ENCODE peak calls at places on chromosome 1, in nine cellular contexts. One of them, this sample, is unnamed.

GRCh38 chr1:185939142-185939541 is 205.0 kb downstream of the HMCN1 start:
- DNase-seq in thoracic aorta: no peak
- DNase-seq in neuronal stem cell: no peak
- DNase-seq in NCI-H1436: no peak
- DNase-seq in HL-60: no peak
- DNase-seq in GM06990: no peak
- DNase-seq in occipital lobe: no peak
- DNase-seq in AML-193: no peak
- DNase-seq in PC-9: no peak
- DNase-seq in this sample: no peak

GRCh38 chr1:43492816-43493215 is 37.9 kb upstream of the PTPRF start:
- DNase-seq in thoracic aorta: no peak
- DNase-seq in neuronal stem cell: no peak
- DNase-seq in NCI-H1436: no peak
- DNase-seq in HL-60: no peak
- DNase-seq in GM06990: no peak
- DNase-seq in occipital lobe: no peak
- DNase-seq in AML-193: no peak
- DNase-seq in PC-9: no peak
- DNase-seq in this sample: no peak

GRCh38 chr1:158146165-158146564 is 34.5 kb upstream of the CD1D start:
- DNase-seq in thoracic aorta: no peak
- DNase-seq in neuronal stem cell: no peak
- DNase-seq in NCI-H1436: no peak
- DNase-seq in HL-60: no peak
- DNase-seq in GM06990: no peak
- DNase-seq in occipital lobe: no peak
- DNase-seq in AML-193: no peak
- DNase-seq in PC-9: no peak
- DNase-seq in this sample: no peak

GRCh38 chr1:40986929-40987328 is 7.4 kb downstream of the CTPS1 start:
- DNase-seq in thoracic aorta: no peak
- DNase-seq in neuronal stem cell: no peak
- DNase-seq in NCI-H1436: no peak
- DNase-seq in HL-60: no peak
- DNase-seq in GM06990: no peak
- DNase-seq in occipital lobe: no peak
- DNase-seq in AML-193: no peak
- DNase-seq in PC-9: no peak
- DNase-seq in this sample: no peak

GRCh38 chr1:204830671-204831585 is 39.7 kb upstream of the NFASC start:
- DNase-seq in thoracic aorta: no peak
- DNase-seq in neuronal stem cell: no peak
- DNase-seq in NCI-H1436: no peak
- DNase-seq in HL-60: no peak
- DNase-seq in GM06990: no peak
- DNase-seq in occipital lobe: no peak
- DNase-seq in AML-193: no peak
- DNase-seq in PC-9: no peak
- DNase-seq in this sample: no peak

GRCh38 chr1:58065520-58065919 is 481.0 kb downstream of the OMA1 start:
- DNase-seq in thoracic aorta: no peak
- DNase-seq in neuronal stem cell: no peak
- DNase-seq in NCI-H1436: no peak
- DNase-seq in HL-60: no peak
- DNase-seq in GM06990: no peak
- DNase-seq in occipital lobe: no peak
- DNase-seq in AML-193: no peak
- DNase-seq in PC-9: no peak
- DNase-seq in this sample: no peak

GRCh38 chr1:109620396-109620817 is 770 bp downstream of the AMPD2 start:
- DNase-seq in thoracic aorta: no peak
- DNase-seq in neuronal stem cell: no peak
- DNase-seq in NCI-H1436: no peak
- DNase-seq in HL-60: no peak
- DNase-seq in GM06990: no peak
- DNase-seq in occipital lobe: no peak
- DNase-seq in AML-193: no peak
- DNase-seq in PC-9: peak; percentile 45
- DNase-seq in this sample: no peak

GRCh38 chr1:184664042-184664659 is 90.5 kb downstream of the EDEM3 start:
- DNase-seq in thoracic aorta: no peak
- DNase-seq in neuronal stem cell: peak; percentile 80
- DNase-seq in NCI-H1436: peak; percentile 50
- DNase-seq in HL-60: peak; percentile 45
- DNase-seq in GM06990: peak; percentile 62
- DNase-seq in occipital lobe: peak; percentile 78
- DNase-seq in AML-193: no peak
- DNase-seq in PC-9: no peak
- DNase-seq in this sample: no peak

GRCh38 chr1:7084232-7084894 is 299.1 kb downstream of the CAMTA1 start:
- DNase-seq in thoracic aorta: no peak
- DNase-seq in neuronal stem cell: no peak
- DNase-seq in NCI-H1436: no peak
- DNase-seq in HL-60: no peak
- DNase-seq in GM06990: no peak
- DNase-seq in occipital lobe: no peak
- DNase-seq in AML-193: no peak
- DNase-seq in PC-9: no peak
- DNase-seq in this sample: no peak

GRCh38 chr1:186903374-186904129 is 74.8 kb downstream of the PLA2G4A start:
- DNase-seq in thoracic aorta: no peak
- DNase-seq in neuronal stem cell: no peak
- DNase-seq in NCI-H1436: no peak
- DNase-seq in HL-60: peak; percentile 19
- DNase-seq in GM06990: no peak
- DNase-seq in occipital lobe: no peak
- DNase-seq in AML-193: peak; percentile 18
- DNase-seq in PC-9: no peak
- DNase-seq in this sample: no peak

GRCh38 chr1:38043036-38043747 is 3.4 kb downstream of the POU3F1 start:
- DNase-seq in thoracic aorta: no peak
- DNase-seq in neuronal stem cell: no peak
- DNase-seq in NCI-H1436: no peak
- DNase-seq in HL-60: no peak
- DNase-seq in GM06990: no peak
- DNase-seq in occipital lobe: no peak
- DNase-seq in AML-193: no peak
- DNase-seq in PC-9: no peak
- DNase-seq in this sample: no peak

GRCh38 chr1:37056201-37056764 is 22.0 kb upstream of the GRIK3 start:
- DNase-seq in thoracic aorta: no peak
- DNase-seq in neuronal stem cell: no peak
- DNase-seq in NCI-H1436: no peak
- DNase-seq in HL-60: no peak
- DNase-seq in GM06990: no peak
- DNase-seq in occipital lobe: no peak
- DNase-seq in AML-193: no peak
- DNase-seq in PC-9: no peak
- DNase-seq in this sample: peak; percentile 37

GRCh38 chr1:202286622-202287097 is 55.1 kb downstream of the UBE2T start:
- DNase-seq in thoracic aorta: peak; percentile 45
- DNase-seq in neuronal stem cell: no peak
- DNase-seq in NCI-H1436: no peak
- DNase-seq in HL-60: no peak
- DNase-seq in GM06990: no peak
- DNase-seq in occipital lobe: no peak
- DNase-seq in AML-193: no peak
- DNase-seq in PC-9: no peak
- DNase-seq in this sample: no peak

GRCh38 chr1:46180082-46180616 is 3.9 kb upstream of the P3R3URF start:
- DNase-seq in thoracic aorta: no peak
- DNase-seq in neuronal stem cell: no peak
- DNase-seq in NCI-H1436: peak; percentile 26
- DNase-seq in HL-60: no peak
- DNase-seq in GM06990: no peak
- DNase-seq in occipital lobe: no peak
- DNase-seq in AML-193: peak; percentile 9
- DNase-seq in PC-9: peak; percentile 90
- DNase-seq in this sample: no peak

GRCh38 chr1:39196244-39197215 is 8.0 kb upstream of the MACF1 start:
- DNase-seq in thoracic aorta: no peak
- DNase-seq in neuronal stem cell: no peak
- DNase-seq in NCI-H1436: no peak
- DNase-seq in HL-60: peak; percentile 52
- DNase-seq in GM06990: peak; percentile 53
- DNase-seq in occipital lobe: no peak
- DNase-seq in AML-193: peak; percentile 88
- DNase-seq in PC-9: no peak
- DNase-seq in this sample: no peak

GRCh38 chr1:160284220-160284781 is 632 bp downstream of the PEX19 start:
- DNase-seq in thoracic aorta: no peak
- DNase-seq in neuronal stem cell: no peak
- DNase-seq in NCI-H1436: no peak
- DNase-seq in HL-60: peak; percentile 70
- DNase-seq in GM06990: no peak
- DNase-seq in occipital lobe: no peak
- DNase-seq in AML-193: peak; percentile 54
- DNase-seq in PC-9: peak; percentile 76
- DNase-seq in this sample: no peak

GRCh38 chr1:177174921-177175634 is 4.3 kb downstream of the BRINP2 start:
- DNase-seq in thoracic aorta: no peak
- DNase-seq in neuronal stem cell: no peak
- DNase-seq in NCI-H1436: no peak
- DNase-seq in HL-60: no peak
- DNase-seq in GM06990: no peak
- DNase-seq in occipital lobe: no peak
- DNase-seq in AML-193: no peak
- DNase-seq in PC-9: no peak
- DNase-seq in this sample: no peak

GRCh38 chr1:92934395-92935378 is 26.6 kb downstream of the DIPK1A start:
- DNase-seq in thoracic aorta: no peak
- DNase-seq in neuronal stem cell: no peak
- DNase-seq in NCI-H1436: no peak
- DNase-seq in HL-60: no peak
- DNase-seq in GM06990: no peak
- DNase-seq in occipital lobe: peak; percentile 47
- DNase-seq in AML-193: no peak
- DNase-seq in PC-9: no peak
- DNase-seq in this sample: no peak

GRCh38 chr1:160538985-160539651 is 16.1 kb upstream of the SLAMF6 start:
- DNase-seq in thoracic aorta: no peak
- DNase-seq in neuronal stem cell: no peak
- DNase-seq in NCI-H1436: no peak
- DNase-seq in HL-60: no peak
- DNase-seq in GM06990: no peak
- DNase-seq in occipital lobe: no peak
- DNase-seq in AML-193: no peak
- DNase-seq in PC-9: no peak
- DNase-seq in this sample: no peak

GRCh38 chr1:228917342-228917741 is 182.1 kb downstream of the RHOU start:
- DNase-seq in thoracic aorta: no peak
- DNase-seq in neuronal stem cell: no peak
- DNase-seq in NCI-H1436: no peak
- DNase-seq in HL-60: no peak
- DNase-seq in GM06990: no peak
- DNase-seq in occipital lobe: no peak
- DNase-seq in AML-193: no peak
- DNase-seq in PC-9: no peak
- DNase-seq in this sample: no peak

GRCh38 chr1:85244271-85245053 is 15.0 kb downstream of the C1orf52 start:
- DNase-seq in thoracic aorta: no peak
- DNase-seq in neuronal stem cell: no peak
- DNase-seq in NCI-H1436: no peak
- DNase-seq in HL-60: no peak
- DNase-seq in GM06990: no peak
- DNase-seq in occipital lobe: no peak
- DNase-seq in AML-193: no peak
- DNase-seq in PC-9: no peak
- DNase-seq in this sample: no peak

GRCh38 chr1:84541679-84542078 is 32.6 kb downstream of the CTBS start:
- DNase-seq in thoracic aorta: no peak
- DNase-seq in neuronal stem cell: no peak
- DNase-seq in NCI-H1436: no peak
- DNase-seq in HL-60: no peak
- DNase-seq in GM06990: no peak
- DNase-seq in occipital lobe: no peak
- DNase-seq in AML-193: no peak
- DNase-seq in PC-9: no peak
- DNase-seq in this sample: no peak

This sample was measured in NCI-H1417 treated with DMSO at 0.1 percent for 48 hours.